ENCODE peak calls at places on chromosomes 11 and 22, in five cellular contexts. One of them, this sample, is unnamed. For H3K27me3, the result is how much of the 10 kb centered on the place peaks cover.

GRCh38 chr11:74465291-74465708 is 2.0 kb downstream of the KCNE3 start:
- DNase-seq in ovary: no peak
- DNase-seq in tibial nerve: no peak
- DNase-seq in pancreas: no peak
- DNase-seq in esophagus squamous epithelium: no peak
- DNase-seq in this sample: no peak

GRCh38 chr11:61955416-61956135 is 5.4 kb downstream of the BEST1 start:
- DNase-seq in ovary: peak
- DNase-seq in tibial nerve: no peak
- DNase-seq in pancreas: no peak
- DNase-seq in esophagus squamous epithelium: no peak
- DNase-seq in this sample: no peak

GRCh38 chr22:42747701-42748513 is 27.2 kb upstream of the A4GALT start:
- DNase-seq in ovary: no peak
- DNase-seq in tibial nerve: no peak
- DNase-seq in pancreas: no peak
- DNase-seq in esophagus squamous epithelium: no peak
- DNase-seq in this sample: peak

GRCh38 chr11:2774173-2775082 is 74.6 kb upstream of the KCNQ1OT1 start:
- DNase-seq in ovary: no peak
- DNase-seq in tibial nerve: no peak
- DNase-seq in pancreas: no peak
- DNase-seq in esophagus squamous epithelium: no peak
- DNase-seq in this sample: no peak

GRCh38 chr11:11384829-11385228 is 31.8 kb upstream of the CSNK2A3 start:
- DNase-seq in ovary: no peak
- DNase-seq in tibial nerve: no peak
- DNase-seq in pancreas: no peak
- DNase-seq in esophagus squamous epithelium: no peak
- DNase-seq in this sample: no peak

GRCh38 chr11:97614571-97614970 is 1224.8 kb downstream of the JRKL start:
- DNase-seq in ovary: no peak
- DNase-seq in tibial nerve: no peak
- DNase-seq in pancreas: no peak
- DNase-seq in esophagus squamous epithelium: no peak
- DNase-seq in this sample: no peak

GRCh38 chr11:69217276-69218105 is 61.8 kb downstream of the SMIM38 start:
- DNase-seq in ovary: no peak
- DNase-seq in tibial nerve: no peak
- DNase-seq in pancreas: peak
- DNase-seq in esophagus squamous epithelium: no peak
- DNase-seq in this sample: no peak

GRCh38 chr11:15484398-15484797 is 369.7 kb downstream of the INSC start:
- DNase-seq in ovary: no peak
- DNase-seq in tibial nerve: no peak
- DNase-seq in pancreas: no peak
- DNase-seq in esophagus squamous epithelium: no peak
- DNase-seq in this sample: no peak

GRCh38 chr22:46267431-46268279 is at the start of gene TTC38:
- DNase-seq in ovary: peak
- DNase-seq in tibial nerve: peak
- DNase-seq in pancreas: peak
- DNase-seq in esophagus squamous epithelium: no peak
- DNase-seq in this sample: peak

GRCh38 chr22:47259990-47260389 is 497.5 kb downstream of the TBC1D22A start:
- DNase-seq in ovary: no peak
- DNase-seq in tibial nerve: no peak
- DNase-seq in pancreas: no peak
- DNase-seq in esophagus squamous epithelium: no peak
- DNase-seq in this sample: no peak

GRCh38 chr11:22558638-22559037 is 67.0 kb downstream of the FANCF start:
- DNase-seq in ovary: no peak
- DNase-seq in tibial nerve: no peak
- DNase-seq in pancreas: no peak
- DNase-seq in esophagus squamous epithelium: no peak
- DNase-seq in this sample: no peak

GRCh38 chr11:94183886-94184264 is 55.2 kb downstream of the PANX1 start:
- DNase-seq in ovary: peak
- DNase-seq in tibial nerve: peak
- DNase-seq in pancreas: peak
- DNase-seq in esophagus squamous epithelium: no peak
- DNase-seq in this sample: no peak

GRCh38 chr11:57485217-57486007 is 25.1 kb downstream of the RTN4RL2 start:
- DNase-seq in ovary: no peak
- DNase-seq in tibial nerve: no peak
- DNase-seq in pancreas: no peak
- DNase-seq in esophagus squamous epithelium: no peak
- DNase-seq in this sample: no peak

GRCh38 chr22:45684169-45684568 is 12.5 kb downstream of the ATXN10 start:
- DNase-seq in ovary: no peak
- DNase-seq in tibial nerve: no peak
- DNase-seq in pancreas: no peak
- DNase-seq in esophagus squamous epithelium: no peak
- DNase-seq in this sample: no peak

GRCh38 chr11:74417379-74417804 is 19.2 kb upstream of the PGM2L1 start:
- DNase-seq in ovary: no peak
- DNase-seq in tibial nerve: no peak
- DNase-seq in pancreas: no peak
- DNase-seq in esophagus squamous epithelium: no peak
- DNase-seq in this sample: peak

GRCh38 chr22:36258750-36259619 is 6.1 kb downstream of the APOL1 start:
- DNase-seq in ovary: peak
- DNase-seq in tibial nerve: no peak
- DNase-seq in pancreas: no peak
- DNase-seq in esophagus squamous epithelium: no peak
- DNase-seq in this sample: no peak

GRCh38 chr22:38704568-38705234 is 1.0 kb upstream of the GTPBP1 start:
- DNase-seq in ovary: no peak
- DNase-seq in tibial nerve: no peak
- DNase-seq in pancreas: no peak
- DNase-seq in esophagus squamous epithelium: no peak
- DNase-seq in this sample: no peak

GRCh38 chr11:19723572-19724342 is 11.1 kb downstream of the NAV2 start:
- DNase-seq in ovary: no peak
- DNase-seq in tibial nerve: no peak
- DNase-seq in pancreas: no peak
- DNase-seq in esophagus squamous epithelium: no peak
- DNase-seq in this sample: peak

GRCh38 chr11:12213920-12214319 is 103.5 kb downstream of the MICAL2 start:
- DNase-seq in ovary: no peak
- DNase-seq in tibial nerve: no peak
- DNase-seq in pancreas: no peak
- DNase-seq in esophagus squamous epithelium: no peak
- DNase-seq in this sample: peak

GRCh38 chr11:126190792-126191191 is 20.7 kb downstream of the RPUSD4 start:
- DNase-seq in ovary: no peak
- DNase-seq in tibial nerve: no peak
- DNase-seq in pancreas: peak
- DNase-seq in esophagus squamous epithelium: no peak
- DNase-seq in this sample: no peak

GRCh38 chr11:9741260-9741659 is 77.4 kb downstream of the SWAP70 start:
- DNase-seq in ovary: no peak
- DNase-seq in tibial nerve: no peak
- DNase-seq in pancreas: no peak
- DNase-seq in esophagus squamous epithelium: no peak
- DNase-seq in this sample: no peak

GRCh38 chr11:61056981-61057380 is 45.3 kb upstream of the CD5 start:
- DNase-seq in ovary: no peak
- DNase-seq in tibial nerve: no peak
- DNase-seq in pancreas: no peak
- DNase-seq in esophagus squamous epithelium: no peak
- DNase-seq in this sample: no peak

GRCh38 chr11:112289588-112290461 is 29.2 kb upstream of the PLET1 start:
- DNase-seq in ovary: peak
- DNase-seq in tibial nerve: peak
- DNase-seq in pancreas: peak
- DNase-seq in esophagus squamous epithelium: no peak
- DNase-seq in this sample: no peak

GRCh38 chr11:45894555-45895247 is 9.2 kb downstream of the MAPK8IP1 start:
- DNase-seq in ovary: no peak
- DNase-seq in tibial nerve: no peak
- DNase-seq in pancreas: no peak
- DNase-seq in esophagus squamous epithelium: no peak
- DNase-seq in this sample: no peak

GRCh38 chr11:18769802-18770456 is 21.7 kb downstream of the PTPN5 start:
- DNase-seq in ovary: no peak
- DNase-seq in tibial nerve: no peak
- DNase-seq in pancreas: no peak
- DNase-seq in esophagus squamous epithelium: no peak
- DNase-seq in this sample: no peak

GRCh38 chr11:77558380-77558779 is 31.4 kb upstream of the AQP11 start:
- DNase-seq in ovary: no peak
- DNase-seq in tibial nerve: no peak
- DNase-seq in pancreas: no peak
- DNase-seq in esophagus squamous epithelium: no peak
- DNase-seq in this sample: no peak

GRCh38 chr11:65540290-65541092 is 15.6 kb downstream of the SCYL1 start:
- DNase-seq in ovary: peak
- DNase-seq in tibial nerve: peak
- DNase-seq in pancreas: peak
- DNase-seq in esophagus squamous epithelium: peak
- DNase-seq in this sample: peak

GRCh38 chr11:75050516-75050915 is 46.2 kb downstream of the OR2AT4 start:
- DNase-seq in ovary: no peak
- DNase-seq in tibial nerve: no peak
- DNase-seq in pancreas: no peak
- DNase-seq in esophagus squamous epithelium: no peak
- DNase-seq in this sample: no peak

GRCh38 chr11:107598225-107599139 is 7.5 kb downstream of the ELMOD1 start:
- DNase-seq in ovary: no peak
- DNase-seq in tibial nerve: no peak
- DNase-seq in pancreas: no peak
- DNase-seq in esophagus squamous epithelium: no peak
- DNase-seq in this sample: no peak

GRCh38 chr11:31557991-31558390 is 48.4 kb downstream of the ELP4 start:
- DNase-seq in ovary: no peak
- DNase-seq in tibial nerve: no peak
- DNase-seq in pancreas: no peak
- DNase-seq in esophagus squamous epithelium: no peak
- DNase-seq in this sample: no peak

GRCh38 chr11:44559207-44559943 is 6.1 kb upstream of the CD82 start:
- DNase-seq in ovary: no peak
- DNase-seq in tibial nerve: no peak
- DNase-seq in pancreas: no peak
- DNase-seq in esophagus squamous epithelium: no peak
- DNase-seq in this sample: no peak

GRCh38 chr22:24994070-24994763 is 41.7 kb downstream of the KIAA1671 start:
- DNase-seq in ovary: no peak
- DNase-seq in tibial nerve: no peak
- DNase-seq in pancreas: no peak
- DNase-seq in esophagus squamous epithelium: no peak
- DNase-seq in this sample: no peak
- TF ChIP-seq CTCF in ovary: no peak
- TF ChIP-seq CTCF in tibial nerve: no peak
- TF ChIP-seq CTCF in pancreas: no peak
- TF ChIP-seq CTCF in esophagus squamous epithelium: no peak
- TF ChIP-seq CTCF in this sample: no peak

GRCh38 chr11:1411301-1411700 is 21.6 kb downstream of the BRSK2 start:
- DNase-seq in ovary: no peak
- DNase-seq in tibial nerve: no peak
- DNase-seq in pancreas: peak
- DNase-seq in esophagus squamous epithelium: no peak
- DNase-seq in this sample: no peak
- H3K4me3 ChIP-seq in ovary: no peak
- H3K4me3 ChIP-seq in tibial nerve: no peak
- H3K4me3 ChIP-seq in pancreas: no peak
- H3K4me3 ChIP-seq in esophagus squamous epithelium: no peak
- H3K4me3 ChIP-seq in this sample: no peak

GRCh38 chr11:118164885-118165284 is 11.6 kb downstream of the SCN2B start:
- DNase-seq in ovary: no peak
- DNase-seq in tibial nerve: no peak
- DNase-seq in pancreas: no peak
- DNase-seq in esophagus squamous epithelium: no peak
- DNase-seq in this sample: no peak
- H3K27me3 ChIP-seq in ovary: under half
- H3K27me3 ChIP-seq in tibial nerve: under half
- H3K27me3 ChIP-seq in pancreas: under half
- H3K27me3 ChIP-seq in esophagus squamous epithelium: under half
- H3K27me3 ChIP-seq in this sample: under half

GRCh38 chr11:119691020-119691666 is 37.9 kb downstream of the NECTIN1 start:
- DNase-seq in ovary: no peak
- DNase-seq in tibial nerve: no peak
- DNase-seq in pancreas: no peak
- DNase-seq in esophagus squamous epithelium: no peak
- DNase-seq in this sample: no peak
- TF ChIP-seq CTCF in ovary: no peak
- TF ChIP-seq CTCF in tibial nerve: no peak
- TF ChIP-seq CTCF in pancreas: no peak
- TF ChIP-seq CTCF in esophagus squamous epithelium: no peak
- TF ChIP-seq CTCF in this sample: no peak

DNA sequence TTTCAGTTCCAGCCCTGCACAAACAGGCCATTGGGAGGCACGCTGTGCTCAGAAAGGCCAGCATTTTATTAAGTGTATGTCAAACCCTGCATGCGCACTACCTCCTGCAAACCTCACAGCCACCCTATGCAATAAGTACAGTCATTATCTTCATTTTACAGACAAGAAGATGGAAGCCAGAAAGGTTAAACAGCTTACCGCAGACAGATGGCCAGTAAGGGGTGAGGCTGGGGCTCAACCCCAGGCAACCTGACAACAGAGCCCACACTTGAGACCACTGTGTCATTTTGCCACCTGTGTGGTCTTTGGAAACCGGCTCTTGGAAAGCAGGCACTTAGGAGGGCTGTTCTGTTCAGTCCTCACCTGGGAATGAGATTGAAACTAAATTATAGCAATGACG is 142.3 kb downstream of the NXPE2 start:
- DNase-seq in ovary: no peak
- DNase-seq in tibial nerve: no peak
- DNase-seq in pancreas: no peak
- DNase-seq in esophagus squamous epithelium: no peak
- DNase-seq in this sample: no peak
- H3K4me3 ChIP-seq in ovary: no peak
- H3K4me3 ChIP-seq in tibial nerve: no peak
- H3K4me3 ChIP-seq in pancreas: no peak
- H3K4me3 ChIP-seq in esophagus squamous epithelium: no peak
- H3K4me3 ChIP-seq in this sample: no peak

DNA sequence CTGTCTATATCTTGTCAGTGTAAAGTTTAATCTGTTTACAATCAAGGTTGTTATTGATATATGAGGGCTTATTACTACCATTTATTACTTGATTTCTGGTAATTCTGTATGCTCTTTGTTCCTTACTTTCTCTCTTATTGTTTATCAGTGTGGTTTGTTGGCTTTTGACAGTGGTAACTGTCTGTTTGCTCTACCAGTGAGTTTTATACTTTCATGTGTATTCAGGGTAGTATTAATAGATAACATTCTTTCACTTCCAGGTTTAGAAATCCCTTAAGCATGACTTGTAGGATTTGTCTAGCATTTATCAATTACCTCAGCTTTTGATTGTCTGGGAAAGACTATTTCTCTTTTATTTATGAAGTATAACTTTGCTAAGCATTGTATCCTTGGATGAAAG is 37.5 kb upstream of the SLC22A25 start:
- DNase-seq in ovary: no peak
- DNase-seq in tibial nerve: no peak
- DNase-seq in pancreas: no peak
- DNase-seq in esophagus squamous epithelium: no peak
- DNase-seq in this sample: no peak
- H3K27me3 ChIP-seq in ovary: under half
- H3K27me3 ChIP-seq in tibial nerve: under half
- H3K27me3 ChIP-seq in pancreas: under half
- H3K27me3 ChIP-seq in esophagus squamous epithelium: under half
- H3K27me3 ChIP-seq in this sample: under half